ENCODE peak calls at places on chromosome 13, in ten cellular contexts. C is BE2C, W is MCF 10A, N is endothelial cell, G is psoas muscle, I is Peyer's patch, Q is A673, O is WTC11, E is B cell, X is RWPE1. S is an unnamed sample.

GRCh38 chr13:71169125-71169524 is 697.9 kb downstream of the DACH1 start:
- DNase-seq in C (no peak), W (no peak), N (no peak), G (no peak), I (no peak), Q (no peak), O (no peak), E (no peak), X (no peak), S (no peak)

GRCh38 chr13:112905990-112906641 is 62.9 kb upstream of the MCF2L start:
- DNase-seq in C (no peak), W (peak), N (no peak), G (no peak), I (no peak), Q (no peak), O (peak), E (no peak), X (peak), S (no peak)

GRCh38 chr13:57739089-57739488 is 107.5 kb downstream of the PCDH17 start:
- DNase-seq in C (no peak), W (no peak), N (no peak), G (no peak), I (no peak), Q (peak), O (no peak), E (no peak), X (no peak), S (no peak)

GRCh38 chr13:75480691-75481175 is 1.2 kb downstream of the TBC1D4 start:
- DNase-seq in C (peak), W (peak), N (peak), G (peak), I (peak), Q (peak), O (peak), E (peak), X (peak), S (no peak)

GRCh38 chr13:98992355-98992754 is 14.5 kb upstream of the DOCK9 start:
- DNase-seq in C (no peak), W (no peak), N (no peak), G (no peak), I (no peak), Q (no peak), O (no peak), E (no peak), X (no peak), S (no peak)

GRCh38 chr13:47215741-47216140 is 318.9 kb upstream of the HTR2A start:
- DNase-seq in C (peak), W (peak), N (no peak), G (no peak), I (no peak), Q (peak), O (no peak), E (no peak), X (peak), S (no peak)

GRCh38 chr13:65677906-65678305 is 1552.2 kb downstream of the PCDH9 start:
- DNase-seq in C (no peak), W (peak), N (no peak), G (no peak), I (no peak), Q (no peak), O (no peak), E (no peak), X (no peak), S (no peak)

GRCh38 chr13:53201454-53202225 is 173.0 kb downstream of the OLFM4 start:
- DNase-seq in C (peak), W (no peak), N (peak), G (peak), I (peak), Q (peak), O (peak), E (peak), X (peak), S (peak)

GRCh38 chr13:110018009-110018408 is 231.6 kb upstream of the IRS2 start:
- DNase-seq in C (no peak), W (no peak), N (no peak), G (no peak), I (no peak), Q (no peak), O (no peak), E (no peak), X (no peak), S (no peak)

GRCh38 chr13:30047154-30047874 is 196.9 kb upstream of the UBL3 start:
- DNase-seq in C (no peak), W (no peak), N (no peak), G (no peak), I (no peak), Q (no peak), O (no peak), E (no peak), X (no peak), S (no peak)

GRCh38 chr13:28137556-28137955 is 789 bp upstream of the PAN3 start:
- DNase-seq in C (no peak), W (peak), N (no peak), G (no peak), I (no peak), Q (no peak), O (no peak), E (no peak), X (no peak), S (no peak)

GRCh38 chr13:45545686-45546409 is 69.7 kb downstream of the ERICH6B start:
- DNase-seq in C (no peak), W (no peak), N (no peak), G (no peak), I (no peak), Q (no peak), O (no peak), E (no peak), X (no peak), S (no peak)

GRCh38 chr13:100664171-100664900 is 10.3 kb downstream of the TMTC4 start:
- DNase-seq in C (no peak), W (no peak), N (no peak), G (no peak), I (no peak), Q (no peak), O (no peak), E (no peak), X (no peak), S (no peak)

GRCh38 chr13:111533900-111534645 is 213.6 kb downstream of the TEX29 start:
- DNase-seq in C (no peak), W (no peak), N (no peak), G (no peak), I (no peak), Q (no peak), O (no peak), E (no peak), X (no peak), S (no peak)

GRCh38 chr13:111187879-111188643 is 73.0 kb downstream of the ARHGEF7 start:
- DNase-seq in C (peak), W (peak), N (no peak), G (no peak), I (no peak), Q (no peak), O (no peak), E (no peak), X (peak), S (no peak)

GRCh38 chr13:78603240-78603947 is at the start of gene POU4F1:
- DNase-seq in C (peak), W (no peak), N (peak), G (peak), I (peak), Q (peak), O (peak), E (peak), X (peak), S (peak)

GRCh38 chr13:42486711-42487198 is 87.2 kb upstream of the TNFSF11 start:
- DNase-seq in C (no peak), W (peak), N (no peak), G (no peak), I (no peak), Q (no peak), O (no peak), E (no peak), X (peak), S (no peak)

GRCh38 chr13:30224732-30225131 is 82.6 kb downstream of the KATNAL1 start:
- DNase-seq in C (no peak), W (peak), N (no peak), G (no peak), I (no peak), Q (no peak), O (no peak), E (no peak), X (peak), S (no peak)

GRCh38 chr13:33751151-33751550 is 66.8 kb upstream of the RFC3 start:
- DNase-seq in C (no peak), W (no peak), N (no peak), G (no peak), I (no peak), Q (no peak), O (no peak), E (no peak), X (no peak), S (no peak)

DNA sequence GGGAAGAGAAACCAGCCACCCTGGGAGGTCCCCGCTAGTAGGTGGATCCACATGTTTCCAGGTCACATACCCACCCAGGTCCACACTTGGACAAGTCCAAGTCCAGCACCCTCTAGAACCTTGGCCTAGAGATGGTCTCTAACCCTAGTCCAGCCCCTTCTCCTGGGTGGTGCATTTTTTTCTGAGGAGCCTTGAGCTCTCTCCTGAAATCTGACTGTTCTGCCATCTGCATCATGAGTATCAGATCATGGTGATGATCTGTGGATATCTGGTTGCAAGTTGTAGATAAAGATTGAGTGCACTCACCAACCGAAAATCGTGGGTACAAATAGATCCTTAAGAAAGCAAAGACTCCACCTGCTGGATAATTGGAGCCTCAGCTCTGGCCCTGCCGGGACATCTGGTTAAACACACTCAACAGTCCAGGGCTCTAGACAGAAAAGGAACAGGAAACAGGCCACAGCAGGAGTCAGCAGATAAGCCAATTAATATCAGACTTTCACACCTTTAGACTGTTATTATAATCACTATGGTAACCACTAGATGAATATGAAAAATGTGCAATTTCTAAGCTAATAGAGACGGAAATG is 41.1 kb downstream of the GPR12 start:
- DNase-seq in C (no peak), W (peak), N (peak), G (no peak), I (no peak), Q (peak), O (no peak), E (no peak), X (no peak), S (no peak)
- TF ChIP-seq CTCF in C (peak), W (no peak), N (no peak), G (no peak), I (no peak), Q (peak), O (no peak), E (no peak), X (no peak), S (peak)

GRCh38 chr13:96229356-96229755 is 139.4 kb downstream of the HS6ST3 start:
- DNase-seq in C (peak), W (peak), N (peak), G (no peak), I (no peak), Q (peak), O (no peak), E (no peak), X (no peak), S (no peak)
- TF ChIP-seq CTCF in C (peak), W (peak), N (peak), G (peak), I (no peak), Q (peak), O (peak), E (peak), X (no peak), S (peak)

GRCh38 chr13:50991624-50992610 is 82.3 kb downstream of the RNASEH2B start:
- DNase-seq in C (no peak), W (no peak), N (no peak), G (peak), I (no peak), Q (no peak), O (no peak), E (peak), X (no peak), S (no peak)

GRCh38 chr13:50990540-50991506 is 81.2 kb downstream of the RNASEH2B start:
- DNase-seq in C (peak), W (no peak), N (no peak), G (peak), I (no peak), Q (no peak), O (no peak), E (no peak), X (no peak), S (no peak)

GRCh38 chr13:50993371-50993770 is 83.8 kb downstream of the RNASEH2B start:
- DNase-seq in C (no peak), W (no peak), N (no peak), G (peak), I (no peak), Q (no peak), O (no peak), E (no peak), X (no peak), S (no peak)

GRCh38 chr13:50990050-50990449 is 80.5 kb downstream of the RNASEH2B start:
- DNase-seq in C (no peak), W (no peak), N (no peak), G (no peak), I (no peak), Q (no peak), O (no peak), E (no peak), X (no peak), S (no peak)

GRCh38 chr13:50989476-50989875 is 79.9 kb downstream of the RNASEH2B start:
- DNase-seq in C (no peak), W (no peak), N (no peak), G (peak), I (no peak), Q (no peak), O (no peak), E (no peak), X (no peak), S (no peak)
- TF ChIP-seq CTCF in C (peak), W (no peak), N (no peak), G (no peak), I (no peak), Q (peak), O (no peak), E (no peak), X (no peak), S (peak)

GRCh38 chr13:86569974-86570373 is 770.8 kb upstream of the SLITRK6 start:
- DNase-seq in C (no peak), W (no peak), N (no peak), G (no peak), I (no peak), Q (no peak), O (no peak), E (no peak), X (no peak), S (no peak)

GRCh38 chr13:86562876-86563275 is 763.7 kb upstream of the SLITRK6 start:
- DNase-seq in C (no peak), W (no peak), N (no peak), G (no peak), I (no peak), Q (no peak), O (no peak), E (no peak), X (no peak), S (no peak)

GRCh38 chr13:86563308-86563707 is 764.1 kb upstream of the SLITRK6 start:
- DNase-seq in C (no peak), W (peak), N (no peak), G (no peak), I (no peak), Q (peak), O (no peak), E (no peak), X (peak), S (no peak)

GRCh38 chr13:86569119-86569518 is 769.9 kb upstream of the SLITRK6 start:
- DNase-seq in C (no peak), W (no peak), N (no peak), G (no peak), I (no peak), Q (no peak), O (no peak), E (no peak), X (no peak), S (no peak)

GRCh38 chr13:86567119-86567518 is 767.9 kb upstream of the SLITRK6 start:
- DNase-seq in C (peak), W (no peak), N (no peak), G (no peak), I (no peak), Q (no peak), O (peak), E (no peak), X (no peak), S (no peak)
- TF ChIP-seq CTCF in C (peak), W (no peak), N (no peak), G (no peak), I (no peak), Q (no peak), O (no peak), E (no peak), X (no peak), S (peak)

DNA sequence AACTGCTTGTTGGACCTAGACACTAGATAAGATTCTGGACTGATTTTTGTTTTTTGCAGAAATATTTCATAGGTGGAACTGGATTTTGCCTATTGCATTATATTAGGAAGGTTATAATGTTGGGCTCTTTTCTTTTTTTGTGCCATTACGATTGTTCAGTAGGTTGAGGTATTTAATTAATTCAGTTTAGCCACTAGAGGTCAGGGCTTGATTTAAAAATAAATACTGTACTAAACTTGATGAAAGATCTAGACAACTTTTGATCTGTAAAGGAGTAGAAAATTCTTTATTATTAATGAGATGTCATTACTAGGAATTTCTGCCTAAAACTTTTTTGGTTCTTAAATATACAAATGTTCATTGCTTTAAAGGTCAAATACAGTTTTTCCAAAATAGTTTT is 15.2 kb upstream of the SUPT20H start:
- DNase-seq in C (no peak), W (peak), N (no peak), G (no peak), I (no peak), Q (peak), O (no peak), E (peak), X (peak), S (no peak)
- TF ChIP-seq CTCF in C (peak), W (peak), N (no peak), G (peak), I (peak), Q (peak), O (no peak), E (peak), X (peak), S (peak)

S was measured in chondrocyte.